ENCODE peak calls at places on chromosomes 4 and X, in nine cellular contexts. One of them, this sample, is unnamed.

GRCh38 chr4:24603343-24603742 is 19.0 kb upstream of the DHX15 start:
- DNase-seq in heart right ventricle: peak; percentile 13
- DNase-seq in left ventricle myocardium superior: peak; percentile 52
- DNase-seq in naive B cell: no peak
- DNase-seq in NCI-H2081: no peak
- DNase-seq in astrocyte of the cerebellum: no peak
- DNase-seq in anterior cingulate cortex: no peak
- DNase-seq in stromal cell of bone marrow: no peak
- DNase-seq in naive thymus-derived CD4-positive, alpha-beta T cell: no peak
- DNase-seq in this sample: no peak

GRCh38 chr4:42216569-42216968 is 64.1 kb upstream of the BEND4 start:
- DNase-seq in heart right ventricle: no peak
- DNase-seq in left ventricle myocardium superior: no peak
- DNase-seq in naive B cell: no peak
- DNase-seq in NCI-H2081: no peak
- DNase-seq in astrocyte of the cerebellum: no peak
- DNase-seq in anterior cingulate cortex: no peak
- DNase-seq in stromal cell of bone marrow: no peak
- DNase-seq in naive thymus-derived CD4-positive, alpha-beta T cell: no peak
- DNase-seq in this sample: no peak

GRCh38 chrX:54444752-54445151 is 4.5 kb downstream of the TSR2 start:
- DNase-seq in heart right ventricle: no peak
- DNase-seq in left ventricle myocardium superior: no peak
- DNase-seq in naive B cell: no peak
- DNase-seq in NCI-H2081: no peak
- DNase-seq in astrocyte of the cerebellum: no peak
- DNase-seq in anterior cingulate cortex: no peak
- DNase-seq in stromal cell of bone marrow: no peak
- DNase-seq in naive thymus-derived CD4-positive, alpha-beta T cell: no peak
- DNase-seq in this sample: no peak

GRCh38 chr4:149113804-149114430 is 671.7 kb upstream of the NR3C2 start:
- DNase-seq in heart right ventricle: no peak
- DNase-seq in left ventricle myocardium superior: no peak
- DNase-seq in naive B cell: no peak
- DNase-seq in NCI-H2081: no peak
- DNase-seq in astrocyte of the cerebellum: peak; percentile 80
- DNase-seq in anterior cingulate cortex: no peak
- DNase-seq in stromal cell of bone marrow: peak; percentile 61
- DNase-seq in naive thymus-derived CD4-positive, alpha-beta T cell: no peak
- DNase-seq in this sample: no peak

GRCh38 chr4:108619372-108620100 is 840 bp upstream of the RPL34 start:
- DNase-seq in heart right ventricle: no peak
- DNase-seq in left ventricle myocardium superior: no peak
- DNase-seq in naive B cell: peak; percentile 4
- DNase-seq in NCI-H2081: no peak
- DNase-seq in astrocyte of the cerebellum: no peak
- DNase-seq in anterior cingulate cortex: no peak
- DNase-seq in stromal cell of bone marrow: no peak
- DNase-seq in naive thymus-derived CD4-positive, alpha-beta T cell: peak; percentile 49
- DNase-seq in this sample: no peak

GRCh38 chr4:1008840-1009646 is 2.4 kb upstream of the FGFRL1 start:
- DNase-seq in heart right ventricle: peak; percentile 26
- DNase-seq in left ventricle myocardium superior: peak; percentile 63
- DNase-seq in naive B cell: peak; percentile 41
- DNase-seq in NCI-H2081: no peak
- DNase-seq in astrocyte of the cerebellum: no peak
- DNase-seq in anterior cingulate cortex: no peak
- DNase-seq in stromal cell of bone marrow: no peak
- DNase-seq in naive thymus-derived CD4-positive, alpha-beta T cell: peak; percentile 44
- DNase-seq in this sample: no peak

GRCh38 chr4:94559351-94559806 is 107.6 kb downstream of the PDLIM5 start:
- DNase-seq in heart right ventricle: no peak
- DNase-seq in left ventricle myocardium superior: no peak
- DNase-seq in naive B cell: no peak
- DNase-seq in NCI-H2081: no peak
- DNase-seq in astrocyte of the cerebellum: no peak
- DNase-seq in anterior cingulate cortex: no peak
- DNase-seq in stromal cell of bone marrow: peak; percentile 66
- DNase-seq in naive thymus-derived CD4-positive, alpha-beta T cell: no peak
- DNase-seq in this sample: no peak

GRCh38 chr4:16418814-16419213 is 192.5 kb upstream of the TAPT1 start:
- DNase-seq in heart right ventricle: peak; percentile 34
- DNase-seq in left ventricle myocardium superior: no peak
- DNase-seq in naive B cell: no peak
- DNase-seq in NCI-H2081: no peak
- DNase-seq in astrocyte of the cerebellum: peak; percentile 88
- DNase-seq in anterior cingulate cortex: no peak
- DNase-seq in stromal cell of bone marrow: peak; percentile 36
- DNase-seq in naive thymus-derived CD4-positive, alpha-beta T cell: no peak
- DNase-seq in this sample: no peak

GRCh38 chr4:101730291-101731117 is 60.0 kb upstream of the BANK1 start:
- DNase-seq in heart right ventricle: peak; percentile 66
- DNase-seq in left ventricle myocardium superior: peak; percentile 52
- DNase-seq in naive B cell: peak; percentile 38
- DNase-seq in NCI-H2081: peak; percentile 43
- DNase-seq in astrocyte of the cerebellum: peak; percentile 49
- DNase-seq in anterior cingulate cortex: no peak
- DNase-seq in stromal cell of bone marrow: peak; percentile 62
- DNase-seq in naive thymus-derived CD4-positive, alpha-beta T cell: peak; percentile 33
- DNase-seq in this sample: no peak

GRCh38 chr4:71270901-71271300 is 67.9 kb upstream of the SLC4A4 start:
- DNase-seq in heart right ventricle: no peak
- DNase-seq in left ventricle myocardium superior: no peak
- DNase-seq in naive B cell: no peak
- DNase-seq in NCI-H2081: peak; percentile 10
- DNase-seq in astrocyte of the cerebellum: no peak
- DNase-seq in anterior cingulate cortex: no peak
- DNase-seq in stromal cell of bone marrow: no peak
- DNase-seq in naive thymus-derived CD4-positive, alpha-beta T cell: no peak
- DNase-seq in this sample: no peak

GRCh38 chr4:88823058-88823919 is 125.7 kb upstream of the NAP1L5 start:
- DNase-seq in heart right ventricle: peak; percentile 93
- DNase-seq in left ventricle myocardium superior: peak; percentile 88
- DNase-seq in naive B cell: peak; percentile 42
- DNase-seq in NCI-H2081: peak; percentile 31
- DNase-seq in astrocyte of the cerebellum: peak; percentile 89
- DNase-seq in anterior cingulate cortex: peak; percentile 77
- DNase-seq in stromal cell of bone marrow: peak; percentile 92
- DNase-seq in naive thymus-derived CD4-positive, alpha-beta T cell: peak; percentile 84
- DNase-seq in this sample: no peak

GRCh38 chr4:126731062-126731461 is 901.7 kb upstream of the INTU start:
- DNase-seq in heart right ventricle: no peak
- DNase-seq in left ventricle myocardium superior: no peak
- DNase-seq in naive B cell: no peak
- DNase-seq in NCI-H2081: no peak
- DNase-seq in astrocyte of the cerebellum: no peak
- DNase-seq in anterior cingulate cortex: no peak
- DNase-seq in stromal cell of bone marrow: no peak
- DNase-seq in naive thymus-derived CD4-positive, alpha-beta T cell: no peak
- DNase-seq in this sample: no peak

GRCh38 chr4:74117024-74117534 is 18.1 kb upstream of the CXCL2 start:
- DNase-seq in heart right ventricle: peak; percentile 87
- DNase-seq in left ventricle myocardium superior: peak; percentile 31
- DNase-seq in naive B cell: no peak
- DNase-seq in NCI-H2081: no peak
- DNase-seq in astrocyte of the cerebellum: peak; percentile 97
- DNase-seq in anterior cingulate cortex: peak; percentile 48
- DNase-seq in stromal cell of bone marrow: peak; percentile 98
- DNase-seq in naive thymus-derived CD4-positive, alpha-beta T cell: no peak
- DNase-seq in this sample: no peak

GRCh38 chr4:2858451-2859217 is 15.0 kb downstream of the ADD1 start:
- DNase-seq in heart right ventricle: no peak
- DNase-seq in left ventricle myocardium superior: no peak
- DNase-seq in naive B cell: no peak
- DNase-seq in NCI-H2081: no peak
- DNase-seq in astrocyte of the cerebellum: no peak
- DNase-seq in anterior cingulate cortex: no peak
- DNase-seq in stromal cell of bone marrow: no peak
- DNase-seq in naive thymus-derived CD4-positive, alpha-beta T cell: no peak
- DNase-seq in this sample: no peak

GRCh38 chr4:165112258-165113156 is at the start of gene TMEM192:
- DNase-seq in heart right ventricle: peak; percentile 93
- DNase-seq in left ventricle myocardium superior: peak; percentile 94
- DNase-seq in naive B cell: peak; percentile 94
- DNase-seq in NCI-H2081: peak; percentile 87
- DNase-seq in astrocyte of the cerebellum: peak; percentile 78
- DNase-seq in anterior cingulate cortex: peak; percentile 96
- DNase-seq in stromal cell of bone marrow: peak; percentile 79
- DNase-seq in naive thymus-derived CD4-positive, alpha-beta T cell: peak; percentile 92
- DNase-seq in this sample: peak; percentile 92

This sample was measured in cerebellar nuclear complex.